ENCODE peak calls at places on chromosomes 13 and 19, in ten cellular contexts. I is pancreas; N is RPMI8226; L is PC-3; V is activated CD4-positive, alpha-beta T cell treated with anti-CD3 and anti-CD28 coated beads, Interleukin-2, amount 50 U/mL, for 1 hour; B is astrocyte; C is AG09319; F is GM23248; W is fibroblast of lung; G is LHCN-M2. D is an unnamed sample.

GRCh38 chr13:75426421-75426820 is 55.5 kb downstream of the TBC1D4 start:
- DNase-seq in I (no peak), N (no peak), L (no peak), V (no peak), B (no peak), C (no peak), F (no peak), W (no peak), G (no peak), D (no peak)

GRCh38 chr13:110913322-110913721 is 1.5 kb downstream of the ANKRD10 start:
- DNase-seq in I (peak), N (peak), L (peak), V (no peak), B (peak), C (no peak), F (peak), W (peak), G (peak), D (no peak)

GRCh38 chr19:18650048-18650435 is 13.2 kb downstream of the KLHL26 start:
- DNase-seq in I (no peak), N (no peak), L (no peak), V (no peak), B (no peak), C (no peak), F (peak), W (no peak), G (no peak), D (no peak)

GRCh38 chr13:109145631-109146030 is 516.2 kb downstream of the MYO16 start:
- DNase-seq in I (peak), N (peak), L (peak), V (no peak), B (peak), C (no peak), F (peak), W (peak), G (peak), D (peak)

GRCh38 chr13:79837741-79838450 is 356.9 kb downstream of the NDFIP2 start:
- DNase-seq in I (no peak), N (no peak), L (peak), V (no peak), B (peak), C (no peak), F (peak), W (peak), G (peak), D (peak)

GRCh38 chr19:46288896-46289588 is 7.8 kb upstream of the HIF3A start:
- DNase-seq in I (no peak), N (no peak), L (peak), V (no peak), B (peak), C (peak), F (peak), W (peak), G (peak), D (peak)

GRCh38 chr19:48596237-48596636 is 10.3 kb upstream of the SPACA4 start:
- DNase-seq in I (no peak), N (no peak), L (no peak), V (no peak), B (no peak), C (no peak), F (no peak), W (no peak), G (no peak), D (no peak)

GRCh38 chr13:77894743-77895142 is 23.9 kb downstream of the EDNRB start:
- DNase-seq in I (no peak), N (no peak), L (no peak), V (no peak), B (no peak), C (no peak), F (no peak), W (no peak), G (no peak), D (no peak)

GRCh38 chr13:65268009-65268408 is 1962.1 kb downstream of the PCDH9 start:
- DNase-seq in I (no peak), N (peak), L (no peak), V (no peak), B (no peak), C (no peak), F (no peak), W (no peak), G (no peak), D (no peak)

GRCh38 chr19:2663920-2664571 is 38.4 kb downstream of the GNG7 start:
- DNase-seq in I (no peak), N (peak), L (no peak), V (no peak), B (no peak), C (no peak), F (no peak), W (no peak), G (no peak), D (no peak)

GRCh38 chr13:71828117-71828516 is 38.9 kb downstream of the DACH1 start:
- DNase-seq in I (no peak), N (no peak), L (no peak), V (no peak), B (no peak), C (no peak), F (no peak), W (no peak), G (no peak), D (no peak)

GRCh38 chr19:13881692-13882418 is 4.9 kb downstream of the NANOS3 start:
- DNase-seq in I (no peak), N (no peak), L (no peak), V (no peak), B (peak), C (no peak), F (peak), W (peak), G (no peak), D (no peak)

GRCh38 chr13:58542530-58542929 is 911.0 kb downstream of the PCDH17 start:
- DNase-seq in I (no peak), N (no peak), L (no peak), V (no peak), B (no peak), C (no peak), F (no peak), W (no peak), G (no peak), D (no peak)

GRCh38 chr19:7924241-7924640 is 1.7 kb downstream of the CTXN1 start:
- DNase-seq in I (no peak), N (no peak), L (no peak), V (no peak), B (no peak), C (no peak), F (no peak), W (no peak), G (no peak), D (no peak)

GRCh38 chr13:61286148-61286745 is 129.4 kb downstream of the PCDH20 start:
- DNase-seq in I (no peak), N (peak), L (peak), V (no peak), B (no peak), C (no peak), F (no peak), W (no peak), G (no peak), D (peak)

GRCh38 chr13:110246530-110246929 is 60.4 kb downstream of the COL4A1 start:
- DNase-seq in I (no peak), N (no peak), L (no peak), V (no peak), B (no peak), C (no peak), F (no peak), W (no peak), G (no peak), D (no peak)

GRCh38 chr19:36916991-36917390 is 859 bp downstream of the ZNF568 start:
- DNase-seq in I (no peak), N (no peak), L (no peak), V (no peak), B (peak), C (no peak), F (peak), W (peak), G (peak), D (no peak)

GRCh38 chr13:24671367-24672117 is 8.7 kb upstream of the ATP12A start:
- DNase-seq in I (peak), N (peak), L (peak), V (no peak), B (peak), C (peak), F (peak), W (peak), G (peak), D (peak)

GRCh38 chr13:101454767-101455166 is 2.3 kb downstream of the ITGBL1 start:
- DNase-seq in I (no peak), N (no peak), L (peak), V (no peak), B (peak), C (no peak), F (peak), W (peak), G (peak), D (peak)

GRCh38 chr13:33283195-33283910 is 2.2 kb downstream of the STARD13 start:
- DNase-seq in I (no peak), N (no peak), L (no peak), V (no peak), B (no peak), C (no peak), F (peak), W (no peak), G (no peak), D (no peak)

GRCh38 chr13:111171629-111172028 is 56.5 kb downstream of the ARHGEF7 start:
- DNase-seq in I (no peak), N (no peak), L (no peak), V (no peak), B (no peak), C (no peak), F (peak), W (no peak), G (no peak), D (no peak)

GRCh38 chr13:20151016-20151415 is 9.8 kb downstream of the GJA3 start:
- DNase-seq in I (no peak), N (no peak), L (no peak), V (no peak), B (no peak), C (no peak), F (no peak), W (no peak), G (no peak), D (no peak)

GRCh38 chr13:70088926-70089325 is 18.7 kb upstream of the ATXN8OS start:
- DNase-seq in I (no peak), N (no peak), L (no peak), V (no peak), B (no peak), C (no peak), F (no peak), W (no peak), G (no peak), D (no peak)

GRCh38 chr19:16330811-16331690 is 6.4 kb downstream of the KLF2 start:
- DNase-seq in I (no peak), N (peak), L (no peak), V (no peak), B (no peak), C (no peak), F (peak), W (no peak), G (no peak), D (no peak)

GRCh38 chr19:39736088-39736487 is 1.7 kb downstream of the CLC start:
- DNase-seq in I (no peak), N (no peak), L (no peak), V (no peak), B (no peak), C (no peak), F (no peak), W (no peak), G (no peak), D (no peak)

GRCh38 chr13:76622336-76623045 is 263.7 kb downstream of the KCTD12 start:
- DNase-seq in I (no peak), N (peak), L (no peak), V (no peak), B (no peak), C (no peak), F (no peak), W (no peak), G (peak), D (no peak)